ENCODE peak calls at places on chromosomes 13 and 19, in seven cellular contexts. L is HCT116, Q is PC-3, B is MM.1S, D is GM23338, Z is PC-9, C is GM23248. K is an unnamed sample. For H3K9me2, the result is how much of the 10 kb centered on the place peaks cover.

GRCh38 chr19:31253816-31254551 is 95.3 kb downstream of the TSHZ3 start:
- DNase-seq in L (no peak), Q (peak), B (no peak), D (no peak), Z (no peak), C (no peak), K (peak)

GRCh38 chr13:81929988-81930387 is 1589.1 kb upstream of the SPRY2 start:
- DNase-seq in L (no peak), Q (peak), B (no peak), D (peak), Z (no peak), C (peak), K (peak)

GRCh38 chr19:51375504-51376221 is 3.2 kb upstream of the NKG7 start:
- DNase-seq in L (no peak), Q (no peak), B (no peak), D (no peak), Z (no peak), C (no peak), K (no peak)

GRCh38 chr13:112567161-112567862 is 20.6 kb downstream of the TUBGCP3 start:
- DNase-seq in L (no peak), Q (no peak), B (no peak), D (no peak), Z (no peak), C (peak), K (no peak)

GRCh38 chr13:39415403-39415802 is 187.6 kb downstream of the LHFPL6 start:
- DNase-seq in L (peak), Q (peak), B (no peak), D (peak), Z (no peak), C (peak), K (no peak)

GRCh38 chr13:74761794-74762193 is 627.6 kb upstream of the KLF12 start:
- DNase-seq in L (no peak), Q (no peak), B (no peak), D (peak), Z (no peak), C (peak), K (no peak)

GRCh38 chr13:106507560-106508274 is 27.7 kb downstream of the EFNB2 start:
- DNase-seq in L (no peak), Q (peak), B (no peak), D (peak), Z (peak), C (peak), K (peak)

GRCh38 chr19:17902701-17903100 is 30.1 kb upstream of the CCDC124 start:
- DNase-seq in L (no peak), Q (no peak), B (no peak), D (no peak), Z (no peak), C (peak), K (no peak)

GRCh38 chr19:1000095-1000494 is at the start of gene GRIN3B:
- DNase-seq in L (peak), Q (peak), B (peak), D (peak), Z (peak), C (peak), K (peak)

GRCh38 chr13:52665325-52665724 is 12.7 kb downstream of the SUGT1 start:
- DNase-seq in L (peak), Q (peak), B (peak), D (peak), Z (no peak), C (peak), K (peak)

GRCh38 chr13:46575843-46576242 is 22.9 kb downstream of the LRCH1 start:
- DNase-seq in L (no peak), Q (peak), B (no peak), D (no peak), Z (no peak), C (peak), K (no peak)

GRCh38 chr13:100922599-100922998 is 248.0 kb upstream of the TMTC4 start:
- DNase-seq in L (no peak), Q (no peak), B (no peak), D (no peak), Z (no peak), C (no peak), K (no peak)

GRCh38 chr13:99922631-99923404 is 48.7 kb downstream of the ZIC5 start:
- DNase-seq in L (no peak), Q (no peak), B (no peak), D (no peak), Z (no peak), C (no peak), K (no peak)

GRCh38 chr13:113852536-113853517 is 11.0 kb downstream of the GAS6 start:
- DNase-seq in L (no peak), Q (no peak), B (no peak), D (no peak), Z (no peak), C (no peak), K (no peak)

GRCh38 chr19:48490980-48491792 is 20.4 kb downstream of the LMTK3 start:
- DNase-seq in L (peak), Q (peak), B (peak), D (peak), Z (no peak), C (peak), K (peak)

GRCh38 chr19:35868172-35868822 is at the start of gene APLP1:
- DNase-seq in L (no peak), Q (peak), B (peak), D (peak), Z (peak), C (peak), K (peak)

GRCh38 chr13:75307370-75307984 is 174.5 kb downstream of the TBC1D4 start:
- DNase-seq in L (no peak), Q (no peak), B (no peak), D (peak), Z (no peak), C (no peak), K (no peak)

GRCh38 chr13:44866512-44866911 is 122.8 kb downstream of the NUFIP1 start:
- DNase-seq in L (no peak), Q (no peak), B (no peak), D (no peak), Z (no peak), C (no peak), K (no peak)

GRCh38 chr19:40598121-40598917 is 2.9 kb upstream of the LTBP4 start:
- DNase-seq in L (peak), Q (peak), B (peak), D (peak), Z (peak), C (peak), K (peak)

GRCh38 chr19:40599331-40600085 is 1.7 kb upstream of the LTBP4 start:
- DNase-seq in L (no peak), Q (peak), B (no peak), D (peak), Z (no peak), C (no peak), K (no peak)

GRCh38 chr19:40601061-40601973 is at the start of gene LTBP4:
- DNase-seq in L (no peak), Q (no peak), B (peak), D (peak), Z (no peak), C (peak), K (peak)

GRCh38 chr19:40598918-40599307 is 2.3 kb upstream of the LTBP4 start:
- DNase-seq in L (no peak), Q (no peak), B (no peak), D (no peak), Z (no peak), C (no peak), K (no peak)

DNA sequence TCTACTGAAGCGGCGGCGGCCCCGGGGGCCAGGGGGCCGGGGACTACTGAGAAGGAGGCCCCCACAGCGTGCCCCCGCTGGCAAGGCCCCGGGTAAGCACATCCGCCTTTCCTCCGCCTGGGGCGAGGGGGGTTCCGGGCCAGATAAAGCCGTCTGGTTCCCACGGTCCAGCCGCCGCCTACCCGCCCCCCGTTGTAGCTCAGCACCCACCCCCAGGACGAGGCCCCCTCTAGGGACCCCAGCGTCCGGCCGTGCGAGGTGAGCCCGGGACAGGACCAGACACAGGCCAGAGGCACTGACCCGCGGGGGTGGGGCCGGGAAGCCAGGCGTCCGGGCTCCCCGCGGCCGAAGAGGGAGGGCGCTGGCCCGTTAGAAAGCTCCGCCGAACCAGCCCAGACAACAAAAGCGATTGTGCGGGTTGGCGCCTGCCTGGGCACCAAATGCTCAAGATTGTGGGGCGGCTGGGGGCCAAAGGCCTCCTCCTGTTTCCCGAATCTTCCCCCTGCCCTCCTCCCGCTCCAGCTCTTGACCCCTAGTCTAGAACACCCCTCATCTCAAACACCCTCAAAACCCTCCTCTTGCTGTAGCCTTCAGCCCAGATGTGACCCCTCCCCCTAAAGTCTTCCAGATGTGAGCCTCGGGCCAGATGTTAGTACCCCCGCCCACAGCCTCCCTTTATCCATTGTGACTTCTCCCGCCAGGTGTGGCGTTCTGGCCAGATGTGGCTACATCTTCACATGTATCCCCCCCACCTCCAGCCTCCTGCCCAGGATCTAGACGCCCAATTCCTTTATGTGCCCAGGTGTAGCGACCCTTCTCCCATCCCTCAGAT is 867 bp upstream of the LTBP4 start:
- DNase-seq in L (no peak), Q (no peak), B (no peak), D (peak), Z (no peak), C (no peak), K (no peak)
- TF ChIP-seq EZH2 in L (no peak), Q (no peak), B (no peak), D (no peak), Z (no peak), C (peak), K (no peak)

GRCh38 chr13:111115051-111115840 is at the start of gene ARHGEF7:
- DNase-seq in L (no peak), Q (no peak), B (no peak), D (peak), Z (no peak), C (peak), K (peak)

GRCh38 chr13:111114362-111115050 is 604 bp upstream of the ARHGEF7 start:
- DNase-seq in L (no peak), Q (no peak), B (peak), D (peak), Z (no peak), C (peak), K (peak)

GRCh38 chr13:111112196-111112595 is 2.9 kb upstream of the ARHGEF7 start:
- DNase-seq in L (no peak), Q (no peak), B (no peak), D (no peak), Z (no peak), C (no peak), K (no peak)

GRCh38 chr13:111111376-111111937 is 3.7 kb upstream of the ARHGEF7 start:
- DNase-seq in L (no peak), Q (no peak), B (no peak), D (no peak), Z (no peak), C (no peak), K (no peak)

DNA sequence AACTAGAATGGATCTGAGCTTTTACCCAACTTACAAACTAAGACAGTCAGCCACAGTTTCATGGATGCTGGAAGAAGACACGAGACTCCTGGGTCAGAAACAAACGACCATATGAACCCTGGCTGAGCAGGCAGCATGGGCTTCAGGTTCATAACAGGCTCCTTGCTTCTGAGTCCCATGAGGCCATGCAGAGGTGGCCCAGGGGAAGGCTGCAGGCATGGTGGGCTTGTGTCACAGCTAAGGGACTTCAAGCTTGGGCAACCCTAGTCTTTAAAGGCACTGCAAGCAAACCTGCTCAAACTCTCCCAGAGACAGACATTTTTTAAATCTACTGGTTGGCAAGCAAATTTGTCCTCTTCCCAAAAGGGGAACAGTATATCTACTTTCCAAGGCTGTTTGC is 5.1 kb upstream of the ARHGEF7 start:
- DNase-seq in L (no peak), Q (no peak), B (no peak), D (no peak), Z (no peak), C (no peak), K (no peak)
- H3K9me2 ChIP-seq in L (under half), Q (under half), B (under half), D (under half), Z (under half), C (under half), K (under half)

GRCh38 chr19:19444694-19445155 is 39.2 kb downstream of the GATAD2A start:
- DNase-seq in L (no peak), Q (peak), B (no peak), D (no peak), Z (no peak), C (peak), K (no peak)

GRCh38 chr19:19443283-19443682 is 37.8 kb downstream of the GATAD2A start:
- DNase-seq in L (no peak), Q (no peak), B (no peak), D (no peak), Z (no peak), C (no peak), K (no peak)

GRCh38 chr19:19445911-19446361 is 40.5 kb downstream of the GATAD2A start:
- DNase-seq in L (no peak), Q (no peak), B (no peak), D (no peak), Z (no peak), C (peak), K (no peak)

GRCh38 chr19:19445288-19445687 is 39.8 kb downstream of the GATAD2A start:
- DNase-seq in L (no peak), Q (no peak), B (no peak), D (no peak), Z (no peak), C (no peak), K (no peak)

GRCh38 chr19:19443902-19444693 is 38.6 kb downstream of the GATAD2A start:
- DNase-seq in L (no peak), Q (no peak), B (no peak), D (no peak), Z (no peak), C (no peak), K (no peak)
- H3K4me2 ChIP-seq in L (peak), Q (no peak), B (no peak), D (no peak), Z (no peak), C (no peak), K (no peak)

GRCh38 chr19:47021536-47022139 is 2.0 kb downstream of the NPAS1 start:
- DNase-seq in L (no peak), Q (no peak), B (no peak), D (peak), Z (no peak), C (peak), K (peak)
- TF ChIP-seq EZH2 in L (no peak), Q (peak), B (no peak), D (peak), Z (peak), C (no peak), K (peak)

DNA sequence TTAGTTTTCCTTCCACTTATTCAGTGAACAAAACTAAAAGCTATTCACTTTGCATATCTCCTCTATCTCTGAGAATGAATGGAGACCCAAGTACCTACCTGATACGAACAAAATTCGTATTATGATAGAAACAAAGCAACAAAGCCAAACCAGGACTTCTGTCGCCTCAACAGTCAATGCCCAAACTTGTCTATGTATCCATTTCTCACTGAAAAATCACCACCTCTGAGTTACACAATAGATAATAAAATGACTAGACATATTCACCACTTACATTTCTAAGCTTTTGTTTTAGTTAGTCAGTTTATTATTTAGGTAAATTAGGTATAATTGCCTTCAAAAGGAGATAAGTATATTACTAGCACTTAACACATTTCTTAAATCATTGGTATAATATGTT is 67.7 kb downstream of the CAB39L start:
- DNase-seq in L (no peak), Q (no peak), B (no peak), D (no peak), Z (no peak), C (no peak), K (no peak)
- H3K9me2 ChIP-seq in L (under half), Q (under half), B (under half), D (under half), Z (under half), C (under half), K (under half)

DNA sequence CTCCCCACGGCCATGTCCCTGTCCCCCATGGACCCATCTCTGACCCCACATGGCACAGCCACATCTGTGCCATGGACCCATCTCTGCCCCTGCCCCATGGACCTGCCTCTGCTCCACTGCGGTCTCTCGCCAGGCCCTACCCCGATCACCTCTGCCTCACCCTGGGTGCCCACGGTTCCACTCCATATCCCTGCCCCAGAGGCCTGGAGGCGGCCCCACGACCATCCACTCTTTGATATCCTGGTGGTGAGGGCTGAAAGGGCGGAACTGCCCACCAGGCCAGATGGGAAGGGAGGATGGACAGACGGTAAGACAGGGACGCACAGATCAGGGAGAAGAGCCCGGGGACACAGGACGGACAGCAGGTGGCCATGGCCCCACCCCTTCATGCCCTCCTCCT is 327 bp downstream of the PTGER1 start:
- DNase-seq in L (no peak), Q (no peak), B (no peak), D (no peak), Z (no peak), C (no peak), K (no peak)
- H3K4me2 ChIP-seq in L (peak), Q (peak), B (no peak), D (peak), Z (no peak), C (peak), K (peak)

GRCh38 chr19:13505761-13506549 is at the start of gene CACNA1A:
- DNase-seq in L (no peak), Q (no peak), B (no peak), D (peak), Z (no peak), C (peak), K (peak)
- TF ChIP-seq EZH2 in L (no peak), Q (peak), B (no peak), D (no peak), Z (no peak), C (no peak), K (peak)

GRCh38 chr13:29832899-29833298 is 17.5 kb downstream of the UBL3 start:
- DNase-seq in L (no peak), Q (no peak), B (no peak), D (no peak), Z (no peak), C (no peak), K (no peak)
- H3K9me2 ChIP-seq in L (under half), Q (under half), B (under half), D (under half), Z (under half), C (under half), K (under half)

DNA sequence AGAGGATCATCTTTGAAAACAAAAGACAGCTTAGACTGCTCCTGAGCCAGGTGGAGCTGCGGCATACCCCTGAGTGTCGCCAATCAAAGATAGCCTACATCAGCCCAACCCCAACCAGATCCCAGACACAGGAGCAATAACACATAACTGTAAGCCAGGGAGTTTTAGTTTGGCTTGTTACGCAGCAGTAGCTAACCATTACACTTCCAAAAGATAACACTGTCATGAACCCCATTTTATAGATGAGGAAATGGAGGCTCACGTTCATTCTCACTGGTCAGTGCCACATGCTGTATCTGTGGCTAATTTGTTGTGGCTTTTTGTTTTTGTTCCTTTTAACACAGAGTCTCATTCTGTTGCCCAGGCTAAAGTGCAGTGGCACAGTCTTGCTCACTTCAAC is 47.3 kb downstream of the TINCR start:
- DNase-seq in L (no peak), Q (no peak), B (no peak), D (no peak), Z (no peak), C (no peak), K (no peak)
- H3K4me2 ChIP-seq in L (no peak), Q (no peak), B (no peak), D (no peak), Z (no peak), C (no peak), K (no peak)

GRCh38 chr19:3483226-3483628 is at the start of gene SMIM44:
- DNase-seq in L (no peak), Q (peak), B (no peak), D (no peak), Z (no peak), C (no peak), K (no peak)
- TF ChIP-seq EZH2 in L (no peak), Q (no peak), B (no peak), D (no peak), Z (no peak), C (no peak), K (no peak)